ENCODE peak calls at places on chromosome 11, in nine cellular contexts. X, M, S, P, V, L, G, R and H are unnamed samples.

GRCh38 chr11:62236187-62236586 is 5.9 kb upstream of the SCGB1D2 start:
- DNase-seq in X (no peak), M (no peak), S (no peak), P (no peak), V (no peak), L (no peak), G (no peak), R (no peak), H (no peak)

GRCh38 chr11:33448461-33449130 is 191.4 kb downstream of the HIPK3 start:
- DNase-seq in X (no peak), M (no peak), S (no peak), P (no peak), V (no peak), L (peak), G (no peak), R (no peak), H (no peak)

GRCh38 chr11:30583505-30584280 is 2.5 kb downstream of the MPPED2 start:
- DNase-seq in X (no peak), M (no peak), S (no peak), P (peak), V (no peak), L (no peak), G (peak), R (no peak), H (no peak)

GRCh38 chr11:64542172-64543125 is 48.6 kb upstream of the SLC22A12 start:
- DNase-seq in X (no peak), M (no peak), S (no peak), P (no peak), V (no peak), L (peak), G (no peak), R (no peak), H (no peak)

GRCh38 chr11:129787518-129787917 is 28.1 kb upstream of the TMEM45B start:
- DNase-seq in X (no peak), M (no peak), S (no peak), P (no peak), V (no peak), L (peak), G (no peak), R (no peak), H (no peak)

GRCh38 chr11:12532580-12532979 is 141.6 kb upstream of the TEAD1 start:
- DNase-seq in X (no peak), M (no peak), S (no peak), P (no peak), V (no peak), L (no peak), G (no peak), R (no peak), H (no peak)

GRCh38 chr11:15547685-15548084 is 433.0 kb downstream of the INSC start:
- DNase-seq in X (no peak), M (no peak), S (no peak), P (no peak), V (no peak), L (no peak), G (no peak), R (no peak), H (no peak)

GRCh38 chr11:134802116-134802515 is 390.1 kb upstream of the B3GAT1 start:
- DNase-seq in X (no peak), M (no peak), S (peak), P (no peak), V (no peak), L (no peak), G (no peak), R (no peak), H (no peak)

GRCh38 chr11:64566915-64567882 is 23.8 kb upstream of the SLC22A12 start:
- DNase-seq in X (no peak), M (no peak), S (peak), P (no peak), V (no peak), L (no peak), G (no peak), R (no peak), H (no peak)

GRCh38 chr11:29405305-29405704 is 611.5 kb downstream of the KCNA4 start:
- DNase-seq in X (no peak), M (no peak), S (no peak), P (no peak), V (no peak), L (no peak), G (no peak), R (no peak), H (no peak)

GRCh38 chr11:60334005-60334620 is 7.1 kb downstream of the MS4A6E start:
- DNase-seq in X (peak), M (peak), S (peak), P (peak), V (peak), L (peak), G (peak), R (peak), H (peak)

GRCh38 chr11:61694971-61695706 is 14.9 kb downstream of the DAGLA start:
- DNase-seq in X (no peak), M (no peak), S (no peak), P (no peak), V (no peak), L (no peak), G (peak), R (no peak), H (no peak)

GRCh38 chr11:86923993-86924766 is 31.0 kb downstream of the FZD4 start:
- DNase-seq in X (no peak), M (no peak), S (no peak), P (peak), V (no peak), L (no peak), G (no peak), R (no peak), H (no peak)

GRCh38 chr11:16883179-16883578 is 131.0 kb downstream of the PLEKHA7 start:
- DNase-seq in X (no peak), M (no peak), S (no peak), P (no peak), V (no peak), L (peak), G (peak), R (peak), H (no peak)

GRCh38 chr11:61730222-61730994 is 22.0 kb upstream of the MYRF start:
- DNase-seq in X (no peak), M (no peak), S (no peak), P (no peak), V (no peak), L (peak), G (no peak), R (peak), H (no peak)

GRCh38 chr11:65424200-65425104 is 1.9 kb downstream of the NEAT1 start:
- DNase-seq in X (peak), M (no peak), S (no peak), P (no peak), V (peak), L (peak), G (peak), R (peak), H (peak)

GRCh38 chr11:199782-200181 is 6.9 kb downstream of the SCGB1C1 start:
- DNase-seq in X (no peak), M (no peak), S (no peak), P (no peak), V (peak), L (no peak), G (peak), R (no peak), H (no peak)

GRCh38 chr11:89487016-89487415 is 4.2 kb downstream of the NOX4 start:
- DNase-seq in X (no peak), M (no peak), S (no peak), P (no peak), V (no peak), L (peak), G (no peak), R (no peak), H (no peak)

GRCh38 chr11:25860677-25861445 is 471.1 kb upstream of the ANO3 start:
- DNase-seq in X (no peak), M (no peak), S (no peak), P (no peak), V (no peak), L (peak), G (no peak), R (peak), H (no peak)

GRCh38 chr11:117831661-117832415 is 7.3 kb upstream of the FXYD2 start:
- DNase-seq in X (no peak), M (no peak), S (no peak), P (no peak), V (no peak), L (no peak), G (peak), R (no peak), H (no peak)

GRCh38 chr11:77052531-77052930 is 14.2 kb upstream of the CAPN5 start:
- DNase-seq in X (no peak), M (no peak), S (no peak), P (no peak), V (no peak), L (no peak), G (no peak), R (no peak), H (no peak)

GRCh38 chr11:115545811-115546210 is 41.6 kb upstream of the CADM1 start:
- DNase-seq in X (no peak), M (no peak), S (no peak), P (no peak), V (no peak), L (no peak), G (no peak), R (no peak), H (no peak)

GRCh38 chr11:12222099-12222751 is 111.8 kb downstream of the MICAL2 start:
- DNase-seq in X (no peak), M (no peak), S (no peak), P (no peak), V (no peak), L (no peak), G (peak), R (no peak), H (no peak)

GRCh38 chr11:111944651-111945051 is 7.5 kb downstream of the DIXDC1 start:
- DNase-seq in X (no peak), M (no peak), S (no peak), P (no peak), V (no peak), L (peak), G (no peak), R (no peak), H (no peak)

GRCh38 chr11:86091566-86091965 is 22.7 kb upstream of the PICALM start:
- DNase-seq in X (no peak), M (no peak), S (no peak), P (no peak), V (no peak), L (peak), G (no peak), R (no peak), H (no peak)

GRCh38 chr11:12161603-12162350 is 51.4 kb downstream of the MICAL2 start:
- DNase-seq in X (no peak), M (no peak), S (no peak), P (no peak), V (peak), L (no peak), G (no peak), R (no peak), H (no peak)

GRCh38 chr11:63564056-63564784 is 1.0 kb upstream of the PLAAT2 start:
- DNase-seq in X (no peak), M (peak), S (no peak), P (no peak), V (no peak), L (no peak), G (no peak), R (no peak), H (no peak)

GRCh38 chr11:26700536-26701235 is 21.2 kb downstream of the SLC5A12 start:
- DNase-seq in X (no peak), M (no peak), S (no peak), P (no peak), V (no peak), L (no peak), G (no peak), R (no peak), H (no peak)

GRCh38 chr11:26753738-26754504 is 32.1 kb upstream of the SLC5A12 start:
- DNase-seq in X (no peak), M (no peak), S (peak), P (peak), V (no peak), L (peak), G (peak), R (peak), H (peak)

GRCh38 chr11:131809203-131809948 is 439.0 kb downstream of the NTM start:
- DNase-seq in X (no peak), M (no peak), S (no peak), P (no peak), V (no peak), L (no peak), G (no peak), R (no peak), H (no peak)

GRCh38 chr11:117378966-117379865 is 51.6 kb downstream of the CEP164 start:
- DNase-seq in X (no peak), M (no peak), S (no peak), P (no peak), V (no peak), L (peak), G (no peak), R (no peak), H (no peak)

GRCh38 chr11:1161410-1162152 is 3.8 kb downstream of the MUC5AC start:
- DNase-seq in X (no peak), M (peak), S (no peak), P (no peak), V (no peak), L (no peak), G (peak), R (no peak), H (no peak)

GRCh38 chr11:36227044-36227443 is 62.2 kb downstream of the COMMD9 start:
- DNase-seq in X (no peak), M (no peak), S (no peak), P (no peak), V (no peak), L (no peak), G (no peak), R (no peak), H (no peak)

GRCh38 chr11:34165786-34166557 is 60.5 kb downstream of the NAT10 start:
- DNase-seq in X (no peak), M (no peak), S (no peak), P (peak), V (no peak), L (peak), G (no peak), R (no peak), H (no peak)